ENCODE peak calls at places on chromosomes 2 and 18, in six cellular contexts. C is fibroblast of the conjunctiva; V is activated T-cell treated with anti-CD3 and anti-CD28 coated beads for 48 hours; A is esophagus squamous epithelium; E is right cardiac atrium; L is stimulated activated CD8-positive, alpha-beta memory T cell treated with anti-CD3 and anti-CD28 coated beads, Interleukin-15, amount 100 ng/mL, for 24 hours. D is an unnamed sample.

GRCh38 chr2:149314687-149315086 is 15.7 kb upstream of the LYPD6 start:
- DNase-seq in C (no peak), V (no peak), A (no peak), E (no peak), L (no peak), D (no peak)

GRCh38 chr18:48882379-48882778 is 68.4 kb downstream of the SMAD7 start:
- DNase-seq in C (no peak), V (no peak), A (no peak), E (no peak), L (no peak), D (no peak)

GRCh38 chr2:35933031-35933430 is 422.5 kb upstream of the CRIM1 start:
- DNase-seq in C (no peak), V (no peak), A (no peak), E (no peak), L (no peak), D (no peak)

GRCh38 chr2:70190086-70190412 is 770 bp downstream of the C2orf42 start:
- DNase-seq in C (peak; percentile 24), V (peak; percentile 36), A (no peak), E (no peak), L (peak; percentile 13), D (no peak)

GRCh38 chr2:23434721-23435121 is 49.7 kb downstream of the KLHL29 start:
- DNase-seq in C (no peak), V (no peak), A (no peak), E (no peak), L (no peak), D (no peak)

GRCh38 chr2:236863729-236864126 is 222.0 kb upstream of the COPS8 start:
- DNase-seq in C (no peak), V (no peak), A (no peak), E (no peak), L (no peak), D (no peak)

GRCh38 chr2:195710407-195710806 is 53.4 kb downstream of the SLC39A10 start:
- DNase-seq in C (peak; percentile 24), V (no peak), A (no peak), E (no peak), L (no peak), D (no peak)

GRCh38 chr2:45184606-45185005 is 175.4 kb upstream of the SIX2 start:
- DNase-seq in C (no peak), V (no peak), A (no peak), E (no peak), L (no peak), D (no peak)

GRCh38 chr18:58088723-58089074 is 44.7 kb downstream of the NEDD4L start:
- DNase-seq in C (no peak), V (no peak), A (no peak), E (no peak), L (no peak), D (no peak)

GRCh38 chr2:133255363-133255762 is 312.9 kb downstream of the NCKAP5 start:
- DNase-seq in C (no peak), V (no peak), A (no peak), E (no peak), L (no peak), D (no peak)

GRCh38 chr2:222969491-222969890 is 82.5 kb upstream of the KCNE4 start:
- DNase-seq in C (peak; percentile 62), V (no peak), A (no peak), E (no peak), L (no peak), D (no peak)

GRCh38 chr2:127155901-127156300 is 48.9 kb upstream of the BIN1 start:
- DNase-seq in C (peak; percentile 59), V (no peak), A (no peak), E (no peak), L (no peak), D (no peak)

GRCh38 chr2:75476778-75477177 is 84.0 kb downstream of the EVA1A start:
- DNase-seq in C (no peak), V (no peak), A (no peak), E (no peak), L (no peak), D (no peak)

GRCh38 chr2:178324072-178324471 is 126.9 kb downstream of the PRKRA start:
- DNase-seq in C (no peak), V (no peak), A (no peak), E (no peak), L (no peak), D (no peak)

GRCh38 chr2:144936442-144936841 is 416.5 kb upstream of the ZEB2 start:
- DNase-seq in C (no peak), V (no peak), A (no peak), E (no peak), L (no peak), D (no peak)

GRCh38 chr18:75884728-75885127 is 457.2 kb upstream of the SMIM21 start:
- DNase-seq in C (no peak), V (no peak), A (no peak), E (no peak), L (no peak), D (no peak)

GRCh38 chr2:119723784-119724467 is 35.8 kb upstream of the PTPN4 start:
- DNase-seq in C (no peak), V (no peak), A (no peak), E (no peak), L (no peak), D (no peak)

GRCh38 chr2:180122874-180123273 is 115.8 kb upstream of the CWC22 start:
- DNase-seq in C (no peak), V (no peak), A (no peak), E (no peak), L (no peak), D (no peak)

GRCh38 chr2:143329288-143329687 is 200.1 kb downstream of the ARHGAP15 start:
- DNase-seq in C (no peak), V (no peak), A (no peak), E (no peak), L (no peak), D (no peak)

GRCh38 chr2:186641132-186641806 is 51.4 kb downstream of the ITGAV start:
- DNase-seq in C (no peak), V (no peak), A (no peak), E (no peak), L (no peak), D (no peak)

GRCh38 chr18:52228158-52228557 is 111.8 kb upstream of the DCC start:
- DNase-seq in C (no peak), V (no peak), A (no peak), E (no peak), L (no peak), D (no peak)

GRCh38 chr2:106267997-106268396 is 73.9 kb upstream of the UXS1 start:
- DNase-seq in C (no peak), V (no peak), A (no peak), E (no peak), L (no peak), D (no peak)

D was measured in cortex of kidney.